ENCODE peak calls at places on chromosomes 11 and 22, in four cellular contexts. H is Caco-2, T is transverse colon, M is psoas muscle. E is an unnamed sample.
A peak's percentile ranks its signal among the peaks of the same experiment; 100 is the strongest.

GRCh38 chr11:57643802-57644201 is 5.9 kb downstream of the YPEL4 start:
- DNase-seq in H (no peak), T (no peak), M (no peak), E (no peak)

GRCh38 chr22:30183271-30183670 is 63.3 kb downstream of the LIF start:
- DNase-seq in H (no peak), T (no peak), M (no peak), E (no peak)

GRCh38 chr22:28674121-28674563 is 5.5 kb downstream of the TTC28 start:
- DNase-seq in H (no peak), T (no peak), M (no peak), E (peak; percentile 72)

GRCh38 chr11:119618208-119618909 is 110.6 kb downstream of the NECTIN1 start:
- DNase-seq in H (no peak), T (peak; percentile 24), M (no peak), E (no peak)

GRCh38 chr11:116931206-116931953 is 94.0 kb upstream of the APOA1 start:
- DNase-seq in H (no peak), T (no peak), M (no peak), E (no peak)

GRCh38 chr11:110076388-110076965 is 16.7 kb upstream of the ZC3H12C start:
- DNase-seq in H (peak; percentile 88), T (peak; percentile 68), M (no peak), E (no peak)

GRCh38 chr11:93567406-93567819 is 24.2 kb upstream of the SMCO4 start:
- DNase-seq in H (no peak), T (peak; percentile 39), M (peak; percentile 59), E (no peak)

GRCh38 chr11:59802639-59803176 is 7.9 kb downstream of the MRPL16 start:
- DNase-seq in H (no peak), T (no peak), M (no peak), E (peak; percentile 50)

GRCh38 chr11:8906629-8907028 is 4.4 kb upstream of the AKIP1 start:
- DNase-seq in H (no peak), T (no peak), M (no peak), E (no peak)

GRCh38 chr11:36510567-36511020 is 522 bp upstream of the TRAF6 start:
- DNase-seq in H (no peak), T (no peak), M (no peak), E (peak; percentile 21)

GRCh38 chr11:2565447-2566222 is 120.8 kb downstream of the KCNQ1 start:
- DNase-seq in H (no peak), T (no peak), M (no peak), E (no peak)

GRCh38 chr11:12075822-12076821 is 34.3 kb upstream of the MICAL2 start:
- DNase-seq in H (no peak), T (peak; percentile 46), M (peak; percentile 40), E (no peak)

GRCh38 chr11:17722000-17722643 is 2.8 kb downstream of the MYOD1 start:
- DNase-seq in H (no peak), T (no peak), M (no peak), E (no peak)

GRCh38 chr11:29087404-29087803 is 929.4 kb downstream of the KCNA4 start:
- DNase-seq in H (no peak), T (no peak), M (no peak), E (no peak)

GRCh38 chr11:28581286-28582242 is 473.4 kb downstream of the METTL15 start:
- DNase-seq in H (no peak), T (no peak), M (no peak), E (no peak)

GRCh38 chr11:43341159-43341558 is 17.6 kb upstream of the TTC17 start:
- DNase-seq in H (no peak), T (no peak), M (no peak), E (no peak)

DNA sequence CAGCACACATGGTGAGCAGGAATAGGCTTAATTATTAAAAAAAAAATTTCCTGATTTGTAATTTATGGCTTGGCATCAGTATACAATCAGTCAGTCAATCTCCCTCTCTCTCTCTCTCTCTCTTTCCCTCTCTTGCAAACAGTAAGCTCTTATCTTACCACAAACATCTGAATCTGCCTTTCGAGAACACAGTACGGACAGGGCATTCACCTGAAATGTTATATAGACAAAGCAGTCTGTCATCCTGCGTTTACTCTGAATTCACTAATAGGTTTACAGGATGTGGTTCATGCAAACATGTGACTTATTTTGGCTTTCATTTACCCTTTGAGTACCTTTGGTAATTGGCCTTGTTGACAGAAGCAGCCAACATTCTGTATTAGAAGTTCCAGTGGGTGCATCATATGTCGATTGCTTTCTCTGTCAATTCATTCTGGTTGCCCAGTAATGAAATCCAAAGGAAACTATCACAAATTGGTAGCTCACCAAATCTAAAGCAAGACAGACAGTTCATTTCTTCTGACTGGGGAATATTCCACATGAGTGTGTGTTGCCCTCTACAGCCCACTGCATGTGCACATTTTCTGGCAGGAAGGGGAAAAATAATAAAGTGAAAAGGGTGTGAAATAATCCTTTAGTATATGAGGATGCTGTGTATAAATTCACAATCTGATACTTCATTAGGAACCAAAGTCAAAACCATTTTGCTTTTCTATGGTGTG is 1058.2 kb downstream of the LRRC4C start:
- DNase-seq in H (no peak), T (no peak), M (no peak), E (no peak)
- TF ChIP-seq CTCF in H (no peak), T (no peak), M (no peak), E (no peak)

GRCh38 chr11:6601041-6601461 is 2.4 kb downstream of the RRP8 start:
- DNase-seq in H (no peak), T (no peak), M (no peak), E (no peak)

GRCh38 chr11:6602096-6602940 is 1.1 kb downstream of the RRP8 start:
- DNase-seq in H (no peak), T (no peak), M (no peak), E (no peak)

GRCh38 chr11:6604081-6604626 is 580 bp downstream of the ILK start:
- DNase-seq in H (peak; percentile 60), T (peak; percentile 57), M (no peak), E (peak; percentile 83)

GRCh38 chr11:6606471-6607189 is 3.1 kb downstream of the ILK start:
- DNase-seq in H (peak; percentile 96), T (peak; percentile 90), M (peak; percentile 91), E (peak; percentile 88)

GRCh38 chr11:6603287-6604080 is at the start of the genes ILK and RRP8:
- DNase-seq in H (peak; percentile 90), T (peak; percentile 94), M (peak; percentile 91), E (peak; percentile 95)
- TF ChIP-seq CTCF in H (no peak), T (no peak), M (peak; percentile 19), E (no peak)

GRCh38 chr22:19821523-19822300 is 33.0 kb downstream of the GNB1L start:
- DNase-seq in H (no peak), T (no peak), M (no peak), E (no peak)

GRCh38 chr22:19819911-19820879 is 34.5 kb downstream of the GNB1L start:
- DNase-seq in H (no peak), T (no peak), M (no peak), E (no peak)

GRCh38 chr22:19822301-19823117 is 32.2 kb downstream of the GNB1L start:
- DNase-seq in H (no peak), T (peak; percentile 3), M (no peak), E (no peak)

GRCh38 chr22:19819209-19819910 is 35.3 kb downstream of the GNB1L start:
- DNase-seq in H (no peak), T (no peak), M (no peak), E (no peak)

GRCh38 chr22:19820880-19821522 is 33.7 kb downstream of the GNB1L start:
- DNase-seq in H (no peak), T (no peak), M (no peak), E (no peak)
- TF ChIP-seq CTCF in H (peak; percentile 24), T (no peak), M (no peak), E (no peak)

DNA sequence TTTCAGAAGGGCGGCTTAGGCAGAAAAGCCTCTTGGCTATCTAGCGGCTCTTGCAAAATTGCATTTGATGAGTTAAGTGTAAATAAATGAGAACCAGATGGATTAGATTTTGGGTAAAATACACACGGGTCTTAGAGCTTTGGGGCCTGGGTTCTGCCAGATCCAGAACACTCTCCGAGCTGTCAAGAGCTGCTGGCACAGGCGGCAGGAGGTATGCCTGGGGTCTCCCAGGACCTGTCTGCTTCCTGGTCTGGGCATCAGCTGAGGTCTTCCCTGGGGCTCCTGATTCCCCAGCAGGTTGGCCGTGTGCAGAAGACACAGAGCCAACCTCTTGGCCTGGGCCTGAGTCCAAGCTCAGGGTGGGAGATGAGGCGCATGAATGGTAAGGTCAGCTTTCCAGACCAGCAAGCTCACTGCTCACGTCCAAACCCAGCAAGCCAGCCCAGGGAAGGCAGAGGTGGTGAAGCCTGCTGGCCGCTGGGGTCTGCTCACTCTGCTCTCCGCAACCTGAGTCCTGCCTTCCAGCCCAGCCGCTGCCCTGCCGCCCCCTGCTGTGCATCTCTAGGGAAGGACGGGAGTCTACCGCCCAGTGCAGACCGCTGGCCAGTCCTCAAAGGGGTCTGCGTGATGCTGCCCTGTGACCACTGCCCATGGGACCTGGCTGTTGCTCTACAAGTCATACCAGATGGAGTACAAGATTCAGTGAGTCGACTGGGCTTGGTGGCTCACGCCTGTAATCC is 44.9 kb downstream of the SCUBE1 start:
- DNase-seq in H (no peak), T (no peak), M (peak; percentile 25), E (no peak)
- TF ChIP-seq CTCF in H (no peak), T (no peak), M (no peak), E (no peak)

DNA sequence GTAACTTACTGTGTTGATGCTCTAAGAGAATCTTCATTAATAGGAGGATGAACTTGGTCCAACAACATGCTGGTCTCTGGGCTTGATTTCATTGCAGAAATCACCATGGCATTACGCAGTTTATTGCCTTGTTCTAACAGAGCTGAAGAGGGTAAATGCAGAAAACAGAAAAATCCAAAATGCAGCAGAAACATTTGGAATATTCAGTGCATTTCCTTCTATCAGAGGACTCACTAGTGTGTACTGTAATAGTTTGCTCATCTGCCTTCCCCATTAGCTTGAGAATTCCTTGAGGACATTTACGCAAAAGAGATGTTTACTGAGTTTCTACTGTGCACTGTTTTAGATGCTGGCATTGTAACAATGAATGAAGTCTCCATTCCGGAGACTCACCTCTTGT is 37.4 kb downstream of the C2CD3 start:
- DNase-seq in H (no peak), T (no peak), M (no peak), E (no peak)
- TF ChIP-seq CTCF in H (no peak), T (no peak), M (no peak), E (no peak)

GRCh38 chr11:15161746-15162145 is 47.0 kb downstream of the INSC start:
- DNase-seq in H (no peak), T (no peak), M (no peak), E (no peak)

GRCh38 chr11:15158351-15159015 is 43.8 kb downstream of the INSC start:
- DNase-seq in H (no peak), T (no peak), M (no peak), E (no peak)

GRCh38 chr11:15157181-15157580 is 42.5 kb downstream of the INSC start:
- DNase-seq in H (no peak), T (no peak), M (no peak), E (no peak)

GRCh38 chr11:15157738-15158137 is 43.0 kb downstream of the INSC start:
- DNase-seq in H (no peak), T (no peak), M (no peak), E (no peak)

DNA sequence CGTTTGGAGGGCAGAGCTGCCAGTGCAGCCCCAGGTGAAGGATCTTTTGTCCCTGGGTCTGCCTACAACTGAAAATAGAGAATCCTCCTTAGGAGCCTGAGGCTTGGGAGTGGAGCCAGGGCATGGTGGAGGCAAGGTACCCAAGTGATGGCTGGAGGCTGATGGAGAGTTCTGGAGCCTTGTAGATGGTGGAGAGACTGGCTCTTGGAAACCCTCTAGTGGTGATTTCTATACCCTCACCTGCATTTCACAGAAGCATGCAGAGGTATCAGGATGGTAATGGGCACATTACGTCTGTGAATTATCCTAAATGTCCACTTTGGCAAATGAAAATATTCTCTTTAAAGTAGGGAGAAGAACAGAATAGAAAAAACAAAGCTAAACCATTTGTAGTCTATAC is 44.4 kb downstream of the INSC start:
- DNase-seq in H (no peak), T (no peak), M (no peak), E (peak; percentile 25)
- TF ChIP-seq CTCF in H (peak; percentile 49), T (peak; percentile 29), M (no peak), E (no peak)